ENCODE peak calls at places on chromosomes 5 and 9, in four cellular contexts. Z is mesendoderm; K is effector memory CD4-positive, alpha-beta T cell; F is activated CD4-positive, alpha-beta T cell treated with anti-CD3 and anti-CD28 coated beads for 36 hours. L is an unnamed sample.

GRCh38 chr5:31153523-31153922 is 40.0 kb upstream of the CDH6 start:
- DNase-seq in K (no peak), F (no peak), Z (peak), L (no peak)

GRCh38 chr9:108382267-108382666 is 473.5 kb downstream of the ACTL7B start:
- DNase-seq in F (no peak), K (no peak), Z (no peak), L (no peak)

GRCh38 chr9:37972346-37972745 is 68.4 kb upstream of the SLC25A51 start:
- DNase-seq in F (no peak), K (no peak), Z (peak), L (no peak)

GRCh38 chr5:169369130-169369529 is 68.2 kb upstream of the SLIT3 start:
- DNase-seq in Z (no peak), K (no peak), F (no peak), L (no peak)

GRCh38 chr5:136197462-136198142 is 4.6 kb upstream of the SMIM32 start:
- DNase-seq in K (no peak), F (no peak), Z (no peak), L (no peak)

GRCh38 chr9:93261735-93262523 is 78.0 kb downstream of the WNK2 start:
- DNase-seq in Z (no peak), K (no peak), F (peak), L (no peak)

GRCh38 chr5:74530316-74530917 is 110.1 kb downstream of the ENC1 start:
- DNase-seq in Z (no peak), F (no peak), K (no peak), L (no peak)

GRCh38 chr9:123996731-123997421 is 14.7 kb upstream of the LHX2 start:
- DNase-seq in Z (peak), K (no peak), F (peak), L (peak)

GRCh38 chr5:168159425-168159824 is 132.0 kb upstream of the WWC1 start:
- DNase-seq in K (no peak), F (no peak), Z (peak), L (no peak)

GRCh38 chr5:2300861-2301610 is 418.3 kb upstream of the IRX4 start:
- DNase-seq in Z (no peak), F (no peak), K (no peak), L (no peak)

GRCh38 chr5:168088415-168089165 is 202.9 kb upstream of the WWC1 start:
- DNase-seq in K (no peak), Z (no peak), F (no peak), L (no peak)

GRCh38 chr5:69299625-69300024 is 33.0 kb downstream of the CCDC125 start:
- DNase-seq in F (no peak), Z (no peak), K (no peak), L (no peak)

GRCh38 chr9:104725014-104725413 is 22.5 kb upstream of the NIPSNAP3A start:
- DNase-seq in Z (no peak), K (no peak), F (no peak), L (no peak)

GRCh38 chr5:112669328-112669963 is 68.2 kb upstream of the APC start:
- DNase-seq in Z (no peak), F (no peak), K (no peak), L (peak)

GRCh38 chr9:129910628-129911567 is 75.6 kb downstream of the USP20 start:
- DNase-seq in Z (no peak), F (peak), K (no peak), L (no peak)

GRCh38 chr9:112203536-112203935 is 28.4 kb upstream of the SUSD1 start:
- DNase-seq in Z (no peak), F (no peak), K (no peak), L (no peak)

GRCh38 chr9:81461196-81461595 is 228.2 kb downstream of the TLE1 start:
- DNase-seq in Z (peak), F (no peak), K (no peak), L (no peak)

GRCh38 chr5:124665625-124666024 is 80.8 kb downstream of the ZNF608 start:
- DNase-seq in Z (no peak), F (no peak), K (no peak), L (no peak)

GRCh38 chr5:159878988-159879471 is 37.3 kb upstream of the ADRA1B start:
- DNase-seq in F (no peak), K (no peak), Z (peak), L (peak)

GRCh38 chr5:172688735-172689572 is 47.9 kb downstream of the NEURL1B start:
- DNase-seq in Z (no peak), F (peak), K (no peak), L (no peak)

L was measured in pons.